ENCODE peak calls at places on chromosome 16, in four cellular contexts. A, X, J and R are unnamed samples.

GRCh38 chr16:29744541-29745101 is 1.2 kb downstream of the C16orf54 start:
- DNase-seq in A (no peak), X (no peak), J (no peak), R (no peak)

GRCh38 chr16:80743772-80744171 is 60.6 kb downstream of the CDYL2 start:
- DNase-seq in A (no peak), X (peak; percentile 2), J (no peak), R (no peak)

GRCh38 chr16:19138601-19139000 is 24.8 kb downstream of the ITPRIPL2 start:
- DNase-seq in A (no peak), X (peak; percentile 89), J (no peak), R (peak; percentile 49)

GRCh38 chr16:71746442-71747046 is 22.0 kb upstream of the PHLPP2 start:
- DNase-seq in A (peak; percentile 46), X (peak; percentile 52), J (no peak), R (peak; percentile 47)

GRCh38 chr16:83588070-83588469 is 219.7 kb upstream of the HSBP1 start:
- DNase-seq in A (no peak), X (no peak), J (no peak), R (no peak)

GRCh38 chr16:69107311-69107962 is 2.0 kb downstream of the HAS3 start:
- DNase-seq in A (no peak), X (no peak), J (no peak), R (peak; percentile 22)

GRCh38 chr16:4109250-4109736 is 6.9 kb downstream of the ADCY9 start:
- DNase-seq in A (no peak), X (no peak), J (no peak), R (no peak)

GRCh38 chr16:11914210-11914758 is 1.5 kb downstream of the GSPT1 start:
- DNase-seq in A (no peak), X (no peak), J (no peak), R (peak; percentile 55)

GRCh38 chr16:66520406-66521194 is 29.3 kb downstream of the TK2 start:
- DNase-seq in A (no peak), X (no peak), J (no peak), R (no peak)

GRCh38 chr16:51813609-51814008 is 662.5 kb upstream of the SALL1 start:
- DNase-seq in A (no peak), X (no peak), J (no peak), R (no peak)

GRCh38 chr16:27779719-27780161 is 229.8 kb downstream of the KATNIP start:
- DNase-seq in A (peak; percentile 78), X (peak; percentile 46), J (no peak), R (no peak)

GRCh38 chr16:80047796-80048649 is 447.5 kb upstream of the MAF start:
- DNase-seq in A (no peak), X (no peak), J (no peak), R (no peak)

GRCh38 chr16:63100082-63100481 is 1063.8 kb upstream of the CDH8 start:
- DNase-seq in A (no peak), X (no peak), J (no peak), R (no peak)

GRCh38 chr16:66364117-66364958 is 2.2 kb upstream of the CDH5 start:
- DNase-seq in A (no peak), X (no peak), J (no peak), R (peak; percentile 85)

GRCh38 chr16:57941016-57941656 is 29.8 kb downstream of the CNGB1 start:
- DNase-seq in A (no peak), X (no peak), J (no peak), R (peak; percentile 14)

GRCh38 chr16:24729967-24730815 is 740 bp downstream of the TNRC6A start:
- DNase-seq in A (peak; percentile 65), X (peak; percentile 18), J (no peak), R (peak; percentile 45)

GRCh38 chr16:82636485-82636884 is 9.7 kb downstream of the CDH13 start:
- DNase-seq in A (no peak), X (no peak), J (no peak), R (no peak)

GRCh38 chr16:8565498-8565897 is 24.8 kb downstream of the TMEM114 start:
- DNase-seq in A (no peak), X (no peak), J (no peak), R (no peak)

GRCh38 chr16:15701975-15702970 is 52.2 kb downstream of the NDE1 start:
- DNase-seq in A (no peak), X (peak; percentile 82), J (no peak), R (no peak)

GRCh38 chr16:17476414-17477259 is 5.9 kb upstream of the XYLT1 start:
- DNase-seq in A (no peak), X (peak; percentile 74), J (no peak), R (peak; percentile 6)

GRCh38 chr16:49858200-49859129 is 2.6 kb upstream of the ZNF423 start:
- DNase-seq in A (peak; percentile 45), X (no peak), J (no peak), R (peak; percentile 22)

GRCh38 chr16:84042879-84043485 is 387 bp upstream of the SLC38A8 start:
- DNase-seq in A (peak; percentile 72), X (no peak), J (no peak), R (no peak)

GRCh38 chr16:8103649-8104289 is 486.5 kb downstream of the TMEM114 start:
- DNase-seq in A (no peak), X (no peak), J (no peak), R (no peak)

GRCh38 chr16:64121473-64121872 is 1000.4 kb downstream of the CDH11 start:
- DNase-seq in A (no peak), X (peak; percentile 64), J (no peak), R (no peak)

GRCh38 chr16:64627781-64628180 is 494.1 kb downstream of the CDH11 start:
- DNase-seq in A (no peak), X (no peak), J (no peak), R (no peak)

GRCh38 chr16:81454044-81454443 is 9.4 kb downstream of the CMIP start:
- DNase-seq in A (no peak), X (no peak), J (no peak), R (no peak)

GRCh38 chr16:27305839-27306442 is 7.8 kb upstream of the IL4R start:
- DNase-seq in A (no peak), X (no peak), J (no peak), R (no peak)

GRCh38 chr16:84959045-84959576 is 52.2 kb downstream of the ZDHHC7 start:
- DNase-seq in A (peak; percentile 84), X (no peak), J (no peak), R (no peak)

GRCh38 chr16:53071748-53072301 is 17.0 kb downstream of the CHD9 start:
- DNase-seq in A (no peak), X (no peak), J (no peak), R (peak; percentile 88)

GRCh38 chr16:28935924-28936783 is 4.4 kb downstream of the CD19 start:
- DNase-seq in A (peak; percentile 99), X (peak; percentile 42), J (no peak), R (peak; percentile 85)

GRCh38 chr16:11429113-11429512 is 83.9 kb downstream of the RMI2 start:
- DNase-seq in A (no peak), X (no peak), J (no peak), R (no peak)

GRCh38 chr16:86303787-86304685 is 206.3 kb upstream of the FOXF1 start:
- DNase-seq in A (no peak), X (peak; percentile 64), J (no peak), R (no peak)
- TF ChIP-seq FOS in A (no peak), X (no peak), J (no peak), R (no peak)

GRCh38 chr16:74575805-74576643 is 30.9 kb downstream of the GLG1 start:
- DNase-seq in A (no peak), X (no peak), J (no peak), R (no peak)

GRCh38 chr16:74577882-74578366 is 29.0 kb downstream of the GLG1 start:
- DNase-seq in A (no peak), X (peak; percentile 88), J (peak; percentile 57), R (peak; percentile 65)

GRCh38 chr16:74574146-74574545 is 32.8 kb downstream of the GLG1 start:
- DNase-seq in A (no peak), X (no peak), J (no peak), R (no peak)

GRCh38 chr16:74573622-74574021 is 33.3 kb downstream of the GLG1 start:
- DNase-seq in A (no peak), X (no peak), J (no peak), R (no peak)

GRCh38 chr16:74575175-74575804 is 31.6 kb downstream of the GLG1 start:
- DNase-seq in A (no peak), X (no peak), J (no peak), R (no peak)
- TF ChIP-seq CTCF in A (no peak), X (no peak), J (no peak), R (no peak)

DNA sequence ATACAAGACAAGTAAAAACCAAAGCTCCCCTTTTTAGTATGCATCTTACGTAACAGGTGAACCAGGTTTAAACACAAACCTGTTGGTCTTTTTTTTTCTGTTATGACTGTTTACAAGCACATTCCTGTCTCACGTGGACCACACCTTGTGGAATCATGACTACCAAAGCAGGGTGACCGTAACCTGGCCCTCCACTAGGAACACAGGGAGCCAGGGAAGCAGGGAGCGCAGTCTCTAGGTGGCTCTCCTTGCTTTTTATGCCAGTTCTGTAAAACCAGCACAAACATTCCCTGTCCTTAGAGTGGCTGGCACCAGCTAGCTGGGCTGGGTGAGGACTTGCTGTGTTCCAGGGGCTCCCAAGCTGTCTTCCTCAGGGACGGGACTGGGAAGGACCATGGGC is 44.1 kb downstream of the DDX19A start:
- DNase-seq in A (no peak), X (no peak), J (no peak), R (no peak)
- TF ChIP-seq FOS in A (no peak), X (no peak), J (no peak), R (no peak)

GRCh38 chr16:680967-681745 is 946 bp downstream of the STUB1 start:
- DNase-seq in A (no peak), X (peak; percentile 49), J (no peak), R (peak; percentile 40)
- TF ChIP-seq CTCF in A (no peak), X (peak; percentile 16), J (peak; percentile 7), R (no peak)

GRCh38 chr16:68064791-68065365 is 20.3 kb upstream of the NFATC3 start:
- DNase-seq in A (peak; percentile 85), X (peak; percentile 91), J (no peak), R (peak; percentile 77)
- TF ChIP-seq FOS in A (no peak), X (peak; percentile 38), J (no peak), R (peak; percentile 46)

GRCh38 chr16:720990-721764 is at the start of gene ANTKMT:
- DNase-seq in A (peak; percentile 89), X (peak; percentile 64), J (no peak), R (peak; percentile 64)

GRCh38 chr16:721765-722481 is 977 bp downstream of the ANTKMT start:
- DNase-seq in A (peak; percentile 47), X (no peak), J (no peak), R (no peak)

GRCh38 chr16:719815-720506 is 985 bp upstream of the ANTKMT start:
- DNase-seq in A (no peak), X (no peak), J (no peak), R (no peak)

GRCh38 chr16:718922-719321 is 2.0 kb upstream of the ANTKMT start:
- DNase-seq in A (no peak), X (no peak), J (no peak), R (no peak)

DNA sequence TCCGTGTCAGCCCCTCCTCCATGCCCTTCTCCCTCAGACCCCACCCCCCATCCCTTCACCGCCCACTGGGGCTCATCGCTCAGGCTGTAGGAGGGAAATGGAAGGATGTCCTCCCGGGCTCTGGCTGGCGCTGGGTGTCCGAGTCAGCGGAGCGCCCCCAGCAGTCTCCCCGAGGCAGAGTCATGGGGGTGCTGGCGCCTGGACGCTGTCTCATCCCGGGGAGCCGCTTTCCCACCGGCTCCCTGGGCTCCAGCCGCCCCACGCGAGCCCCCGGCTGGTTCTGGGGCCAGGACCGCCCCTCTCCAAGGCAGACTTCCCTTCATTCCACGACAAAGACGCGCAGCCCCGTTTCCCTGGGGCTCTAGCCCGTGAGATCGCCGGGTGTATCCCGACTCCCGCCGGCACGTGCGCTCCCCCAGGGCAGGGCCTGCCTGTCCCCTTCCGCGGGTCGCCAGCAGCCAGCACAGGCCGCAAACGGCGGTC is 398 bp upstream of the ANTKMT start:
- DNase-seq in A (peak; percentile 63), X (peak; percentile 70), J (no peak), R (peak; percentile 45)
- TF ChIP-seq CTCF in A (peak; percentile 40), X (peak; percentile 42), J (peak; percentile 22), R (no peak)